ENCODE peak calls at places on chromosome 12, in four cellular contexts. E is A549, N is cardiac fibroblast, H is fibroblast of mammary gland. Q is an unnamed sample.

GRCh38 chr12:95248604-95249355 is 31.2 kb downstream of the VEZT start:
- DNase-seq in E (no peak), N (peak), H (peak), Q (no peak)

GRCh38 chr12:24902521-24903304 is 46.2 kb downstream of the BCAT1 start:
- DNase-seq in N (peak), E (no peak), H (peak), Q (peak)

GRCh38 chr12:7638064-7638763 is 27.5 kb downstream of the APOBEC1 start:
- DNase-seq in E (no peak), N (no peak), H (no peak), Q (peak)

GRCh38 chr12:12890815-12891645 is at the start of gene GPRC5A:
- DNase-seq in H (peak), E (peak), N (peak), Q (peak)

GRCh38 chr12:132651444-132652100 is 33.0 kb downstream of the P2RX2 start:
- DNase-seq in E (no peak), H (no peak), N (no peak), Q (no peak)

GRCh38 chr12:19206493-19207077 is 77.1 kb downstream of the PLEKHA5 start:
- DNase-seq in H (no peak), E (no peak), N (no peak), Q (no peak)

GRCh38 chr12:54988402-54989054 is 4.0 kb upstream of the TESPA1 start:
- DNase-seq in H (peak), N (peak), E (no peak), Q (no peak)

GRCh38 chr12:122943196-122943595 is 23.1 kb downstream of the ABCB9 start:
- DNase-seq in N (peak), H (peak), E (no peak), Q (no peak)

GRCh38 chr12:117342682-117343081 is 18.7 kb downstream of the NOS1 start:
- DNase-seq in H (no peak), E (peak), N (no peak), Q (no peak)

GRCh38 chr12:67909091-67909531 is 80.1 kb upstream of the IFNG-AS1 start:
- DNase-seq in E (no peak), N (peak), H (peak), Q (no peak)

GRCh38 chr12:131112690-131113290 is 159.1 kb downstream of the ADGRD1 start:
- DNase-seq in N (no peak), H (no peak), E (no peak), Q (no peak)

GRCh38 chr12:53757095-53757770 is 5.5 kb upstream of the CISTR start:
- DNase-seq in N (peak), H (peak), E (peak), Q (peak)

GRCh38 chr12:49094104-49094948 is at the start of gene DHH:
- DNase-seq in N (peak), H (no peak), E (no peak), Q (peak)

GRCh38 chr12:100128509-100128908 is 14.2 kb downstream of the BLTP3B start:
- DNase-seq in N (peak), E (peak), H (peak), Q (peak)

GRCh38 chr12:51897181-51897580 is 9.3 kb downstream of the ANKRD33 start:
- DNase-seq in H (no peak), N (peak), E (no peak), Q (no peak)

GRCh38 chr12:53053223-53054111 is 3.6 kb downstream of the TNS2 start:
- DNase-seq in E (peak), N (no peak), H (no peak), Q (peak)

GRCh38 chr12:104604995-104605675 is 148.4 kb downstream of the CHST11 start:
- DNase-seq in N (no peak), E (no peak), H (peak), Q (peak)

GRCh38 chr12:121641343-121641630 is 15.0 kb downstream of the ORAI1 start:
- DNase-seq in E (no peak), H (no peak), N (no peak), Q (no peak)
- TF ChIP-seq CTCF in E (no peak), H (no peak), N (no peak), Q (no peak)

DNA sequence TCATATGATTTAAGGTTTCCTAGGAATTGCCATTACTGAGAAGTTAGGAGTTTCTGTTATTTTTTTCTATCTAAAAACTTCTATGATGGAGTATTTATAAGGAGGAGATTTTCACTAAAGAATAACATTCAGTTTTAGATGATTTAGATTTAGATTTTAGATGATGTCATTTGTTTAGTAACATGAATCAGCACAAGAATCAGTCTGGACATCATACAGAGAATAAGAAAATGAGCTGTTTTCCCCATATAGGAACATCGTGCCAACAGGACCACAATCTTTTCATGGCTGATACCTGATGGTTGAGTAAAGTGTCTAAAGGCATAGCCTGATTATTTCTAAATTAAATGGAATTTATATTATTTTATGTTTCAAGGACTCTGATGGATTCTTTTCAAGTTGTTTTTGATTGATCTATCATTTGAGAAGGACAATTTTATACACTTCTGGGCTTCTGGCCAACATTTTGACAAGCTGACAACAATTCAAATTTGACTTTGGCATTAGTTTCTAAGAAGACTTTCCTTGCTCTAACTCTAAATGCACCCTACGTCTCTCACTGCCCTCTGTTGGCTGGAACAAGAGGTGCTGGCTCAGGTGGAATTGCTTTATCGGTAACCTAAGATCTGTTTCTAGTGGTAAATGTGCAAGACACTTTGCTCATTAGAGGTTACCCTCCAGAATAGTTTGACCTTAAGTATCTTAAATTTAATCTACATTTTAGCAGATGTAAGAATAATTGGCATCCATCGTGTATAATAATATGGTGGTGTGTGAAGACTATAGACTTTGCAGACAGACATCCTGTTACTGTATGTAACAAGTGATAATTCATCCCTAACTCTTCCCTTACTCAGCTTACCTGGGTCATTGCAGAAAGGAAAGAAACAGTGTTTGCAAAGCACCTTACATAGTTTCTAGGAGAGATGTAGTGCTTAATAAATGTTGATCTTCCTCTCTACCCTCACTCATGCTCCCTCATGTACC is 42.8 kb upstream of the CPSF6 start:
- DNase-seq in E (peak), H (peak), N (peak), Q (no peak)
- TF ChIP-seq CTCF in E (peak), H (peak), N (peak), Q (no peak)

GRCh38 chr12:60489071-60489470 is 893.2 kb downstream of the SLC16A7 start:
- DNase-seq in H (peak), N (no peak), E (no peak), Q (no peak)

GRCh38 chr12:60498656-60499055 is 902.8 kb downstream of the SLC16A7 start:
- DNase-seq in H (no peak), E (no peak), N (no peak), Q (no peak)

GRCh38 chr12:60494249-60494648 is 898.4 kb downstream of the SLC16A7 start:
- DNase-seq in E (peak), N (peak), H (peak), Q (peak)
- TF ChIP-seq CTCF in E (peak), N (peak), H (peak), Q (peak)

DNA sequence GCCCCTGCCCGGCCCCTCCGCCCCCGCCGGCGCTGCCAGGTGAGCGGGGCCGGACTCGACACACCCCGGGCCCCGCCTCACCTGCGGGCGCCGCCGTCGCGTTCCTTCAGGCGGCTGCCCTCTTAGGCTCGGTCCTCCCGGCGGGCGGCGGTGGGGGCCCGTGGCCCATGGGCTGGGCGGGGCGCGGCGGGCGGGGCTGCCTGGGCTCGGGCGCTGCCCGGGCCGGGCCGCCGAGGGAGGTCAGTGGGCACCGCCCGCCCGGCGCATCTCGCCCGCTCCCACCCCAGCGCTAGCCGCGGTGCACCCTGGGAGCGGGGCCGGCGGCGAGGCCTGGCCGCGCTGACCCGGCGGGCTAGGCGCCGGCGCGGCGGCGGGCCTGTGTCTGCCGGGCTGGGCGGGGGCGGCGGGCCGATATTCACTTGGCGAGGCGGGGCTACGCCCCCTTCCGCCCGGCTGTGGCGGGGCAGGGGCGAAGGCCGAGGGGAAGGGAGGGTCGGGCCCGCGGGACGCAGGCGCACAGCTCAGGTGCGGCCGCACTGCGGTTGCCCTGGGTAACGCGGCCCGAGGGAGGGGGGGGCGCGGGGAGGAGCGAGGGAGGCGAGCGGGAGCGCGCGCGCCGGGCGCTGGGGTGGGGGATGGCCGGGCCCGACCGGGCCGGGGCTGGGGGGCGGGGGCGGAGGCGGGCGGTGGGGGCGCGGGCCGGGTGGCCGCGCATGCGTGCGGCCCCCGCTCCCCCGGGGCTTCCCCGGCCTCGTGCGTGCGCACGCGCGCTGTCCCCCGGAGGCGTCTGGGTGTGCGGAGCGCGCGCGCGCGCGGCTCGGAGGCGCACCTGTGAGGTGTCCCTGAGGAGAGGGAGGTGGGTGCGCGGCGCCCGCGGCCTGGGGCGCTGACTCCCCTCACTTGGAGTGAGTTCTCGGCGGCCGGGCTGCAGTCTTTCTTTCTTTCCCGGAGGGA is at the start of the genes CCDC92 and ZNF664:
- DNase-seq in N (peak), H (peak), E (peak), Q (peak)
- TF ChIP-seq CTCF in N (no peak), H (no peak), E (peak), Q (no peak)